ENCODE peak calls at places on chromosomes 1 and 21, in five cellular contexts. K is hepatic stellate cell, H is pancreas, M is NCI-H345, R is C1 segment of cervical spinal cord. A is an unnamed sample.

GRCh38 chr1:64948216-64948615 is 18.1 kb downstream of the JAK1 start:
- DNase-seq in K (no peak), H (no peak), M (no peak), R (no peak), A (no peak)

GRCh38 chr1:81702903-81703302 is 97.8 kb upstream of the ADGRL2 start:
- DNase-seq in K (peak), H (no peak), M (no peak), R (no peak), A (no peak)

GRCh38 chr1:27513958-27514357 is 24.0 kb upstream of the WASF2 start:
- DNase-seq in K (no peak), H (no peak), M (no peak), R (peak), A (no peak)

GRCh38 chr1:47431534-47431933 is 6.3 kb upstream of the FOXD2 start:
- DNase-seq in K (peak), H (no peak), M (no peak), R (no peak), A (no peak)

GRCh38 chr1:82978461-82979324 is 1020.2 kb downstream of the TTLL7 start:
- DNase-seq in K (no peak), H (no peak), M (no peak), R (no peak), A (no peak)

GRCh38 chr1:96519851-96520281 is 201.7 kb upstream of the PTBP2 start:
- DNase-seq in K (no peak), H (no peak), M (no peak), R (no peak), A (no peak)

GRCh38 chr21:37758997-37759396 is 157.3 kb downstream of the KCNJ6 start:
- DNase-seq in K (peak), H (peak), M (no peak), R (no peak), A (peak)

GRCh38 chr1:194930132-194930531 is 1678.1 kb downstream of the KCNT2 start:
- DNase-seq in K (no peak), H (no peak), M (no peak), R (no peak), A (no peak)

GRCh38 chr1:18959591-18959990 is 3.1 kb upstream of the IFFO2 start:
- DNase-seq in K (no peak), H (no peak), M (no peak), R (no peak), A (no peak)

GRCh38 chr21:15667010-15667409 is 62.8 kb upstream of the USP25 start:
- DNase-seq in K (no peak), H (no peak), M (no peak), R (no peak), A (no peak)

GRCh38 chr1:1599030-1599916 is 662 bp downstream of the FNDC10 start:
- DNase-seq in K (peak), H (no peak), M (peak), R (no peak), A (no peak)

GRCh38 chr1:180515857-180516388 is 13.5 kb upstream of the ACBD6 start:
- DNase-seq in K (peak), H (peak), M (peak), R (peak), A (peak)

GRCh38 chr1:99850458-99850974 is 355 bp downstream of the AGL start:
- DNase-seq in K (peak), H (no peak), M (no peak), R (no peak), A (no peak)

GRCh38 chr1:98277111-98277510 is 356.3 kb upstream of the DPYD start:
- DNase-seq in K (no peak), H (no peak), M (no peak), R (no peak), A (no peak)

GRCh38 chr1:164771568-164772350 is 212.8 kb downstream of the PBX1 start:
- DNase-seq in K (no peak), H (peak), M (no peak), R (no peak), A (no peak)

GRCh38 chr21:37139154-37139553 is 66.1 kb downstream of the TTC3 start:
- DNase-seq in K (no peak), H (no peak), M (no peak), R (no peak), A (no peak)

GRCh38 chr1:28296401-28297220 is 32.2 kb upstream of the MED18 start:
- DNase-seq in K (no peak), H (peak), M (no peak), R (no peak), A (no peak)

GRCh38 chr1:14380408-14380807 is 218.1 kb upstream of the KAZN start:
- DNase-seq in K (no peak), H (no peak), M (no peak), R (no peak), A (no peak)

GRCh38 chr1:15345711-15346355 is 63.9 kb upstream of the EFHD2 start:
- DNase-seq in K (no peak), H (no peak), M (no peak), R (peak), A (no peak)

GRCh38 chr1:204617256-204618147 is 68.0 kb downstream of the LRRN2 start:
- DNase-seq in K (no peak), H (no peak), M (no peak), R (peak), A (no peak)

GRCh38 chr1:218735436-218735835 is 390.3 kb downstream of the TGFB2 start:
- DNase-seq in K (peak), H (no peak), M (no peak), R (no peak), A (no peak)

GRCh38 chr21:34345091-34345871 is 18.5 kb upstream of the KCNE2 start:
- DNase-seq in K (no peak), H (no peak), M (no peak), R (no peak), A (no peak)

GRCh38 chr1:93591833-93592635 is 89.6 kb downstream of the BCAR3 start:
- DNase-seq in K (no peak), H (peak), M (peak), R (no peak), A (peak)

GRCh38 chr1:42420911-42421585 is 34.8 kb downstream of the ZMYND12 start:
- DNase-seq in K (no peak), H (peak), M (peak), R (peak), A (no peak)

GRCh38 chr1:214582289-214582891 is 20.6 kb upstream of the CENPF start:
- DNase-seq in K (no peak), H (no peak), M (no peak), R (no peak), A (no peak)

GRCh38 chr1:170660874-170661645 is 2.9 kb upstream of the PRRX1 start:
- DNase-seq in K (peak), H (no peak), M (no peak), R (no peak), A (no peak)

GRCh38 chr1:30109853-30110252 is 613.5 kb downstream of the MATN1 start:
- DNase-seq in K (peak), H (no peak), M (no peak), R (no peak), A (no peak)

GRCh38 chr1:21670059-21670881 is 1.1 kb upstream of the RAP1GAP start:
- DNase-seq in K (no peak), H (no peak), M (no peak), R (no peak), A (no peak)

GRCh38 chr1:26833432-26834405 is 7.2 kb downstream of the ZDHHC18 start:
- DNase-seq in K (no peak), H (no peak), M (no peak), R (no peak), A (peak)

GRCh38 chr1:43274125-43274803 is 4.5 kb downstream of the TMEM125 start:
- DNase-seq in K (peak), H (peak), M (no peak), R (no peak), A (peak)

GRCh38 chr1:23619299-23620188 is 60.2 kb upstream of the ID3 start:
- DNase-seq in K (no peak), H (peak), M (peak), R (no peak), A (peak)

GRCh38 chr1:224799083-224799482 is 130.4 kb upstream of the DNAH14 start:
- DNase-seq in K (no peak), H (no peak), M (no peak), R (no peak), A (no peak)

GRCh38 chr1:903721-904270 is 19.9 kb upstream of the SAMD11 start:
- DNase-seq in K (peak), H (no peak), M (no peak), R (no peak), A (no peak)

GRCh38 chr1:53083636-53084588 is 21.9 kb downstream of the PODN start:
- DNase-seq in K (no peak), H (no peak), M (no peak), R (no peak), A (no peak)

A was measured in DND-41.